ENCODE peak calls at places on chromosomes 6 and 20, in nine cellular contexts. Y is ovary, D is GM10248, Z is pancreas, W is stomach, O is HFF-Myc, G is IMR-90, F is MCF 10A, J is lung. P is an unnamed sample.
A peak's percentile ranks its signal among the peaks of the same experiment; 100 is the strongest.

GRCh38 chr20:36439040-36439730 is 102.1 kb upstream of the MYL9 start:
- DNase-seq in Y (peak; percentile 62), D (peak; percentile 82), Z (peak; percentile 44), W (peak; percentile 79), O (no peak), G (peak; percentile 43), F (peak; percentile 61), J (peak; percentile 61), P (no peak)

GRCh38 chr6:156801712-156802111 is 24.5 kb downstream of the ARID1B start:
- DNase-seq in Y (no peak), D (no peak), Z (no peak), W (no peak), O (no peak), G (no peak), F (no peak), J (no peak), P (no peak)

GRCh38 chr20:24470782-24471582 is 1.6 kb downstream of the SYNDIG1 start:
- DNase-seq in Y (no peak), D (no peak), Z (no peak), W (no peak), O (no peak), G (no peak), F (no peak), J (no peak), P (no peak)

GRCh38 chr6:26025047-26025893 is 62.0 kb upstream of the HFE start:
- DNase-seq in Y (peak; percentile 37), D (no peak), Z (no peak), W (no peak), O (no peak), G (peak; percentile 91), F (peak; percentile 62), J (no peak), P (no peak)

GRCh38 chr20:4041748-4042411 is 26.5 kb upstream of the RNF24 start:
- DNase-seq in Y (peak; percentile 78), D (no peak), Z (peak; percentile 98), W (peak; percentile 90), O (peak; percentile 91), G (peak; percentile 89), F (peak; percentile 100), J (peak; percentile 89), P (peak; percentile 98)

GRCh38 chr6:131400054-131400781 is 172.8 kb upstream of the ARG1 start:
- DNase-seq in Y (no peak), D (no peak), Z (no peak), W (no peak), O (peak; percentile 87), G (peak; percentile 67), F (peak; percentile 86), J (no peak), P (peak; percentile 69)

GRCh38 chr6:34317172-34317477 is 68.3 kb upstream of the SMIM29 start:
- DNase-seq in Y (no peak), D (no peak), Z (no peak), W (no peak), O (no peak), G (no peak), F (no peak), J (no peak), P (no peak)

GRCh38 chr6:158571826-158572652 is 12.1 kb downstream of the TMEM181 start:
- DNase-seq in Y (no peak), D (no peak), Z (peak; percentile 87), W (peak; percentile 92), O (no peak), G (no peak), F (no peak), J (peak; percentile 42), P (peak; percentile 32)

GRCh38 chr6:113182370-113183141 is 674.6 kb upstream of the MARCKS start:
- DNase-seq in Y (no peak), D (no peak), Z (no peak), W (no peak), O (peak; percentile 80), G (peak; percentile 83), F (peak; percentile 59), J (no peak), P (peak; percentile 38)

GRCh38 chr6:159174263-159174974 is 5.2 kb downstream of the FNDC1 start:
- DNase-seq in Y (peak; percentile 42), D (peak; percentile 77), Z (peak; percentile 39), W (peak; percentile 75), O (no peak), G (peak; percentile 63), F (peak; percentile 69), J (peak; percentile 70), P (no peak)

GRCh38 chr20:43666376-43667328 is at the start of gene MYBL2:
- DNase-seq in Y (no peak), D (peak; percentile 92), Z (peak; percentile 35), W (peak; percentile 66), O (no peak), G (peak; percentile 45), F (peak; percentile 67), J (peak; percentile 47), P (no peak)

GRCh38 chr6:138297761-138298298 is 79.5 kb upstream of the PBOV1 start:
- DNase-seq in Y (no peak), D (no peak), Z (no peak), W (no peak), O (no peak), G (no peak), F (peak; percentile 45), J (no peak), P (no peak)
- TF ChIP-seq CTCF in Y (no peak), D (no peak), Z (no peak), W (no peak), O (no peak), G (no peak), F (no peak), J (no peak), P (no peak)

DNA sequence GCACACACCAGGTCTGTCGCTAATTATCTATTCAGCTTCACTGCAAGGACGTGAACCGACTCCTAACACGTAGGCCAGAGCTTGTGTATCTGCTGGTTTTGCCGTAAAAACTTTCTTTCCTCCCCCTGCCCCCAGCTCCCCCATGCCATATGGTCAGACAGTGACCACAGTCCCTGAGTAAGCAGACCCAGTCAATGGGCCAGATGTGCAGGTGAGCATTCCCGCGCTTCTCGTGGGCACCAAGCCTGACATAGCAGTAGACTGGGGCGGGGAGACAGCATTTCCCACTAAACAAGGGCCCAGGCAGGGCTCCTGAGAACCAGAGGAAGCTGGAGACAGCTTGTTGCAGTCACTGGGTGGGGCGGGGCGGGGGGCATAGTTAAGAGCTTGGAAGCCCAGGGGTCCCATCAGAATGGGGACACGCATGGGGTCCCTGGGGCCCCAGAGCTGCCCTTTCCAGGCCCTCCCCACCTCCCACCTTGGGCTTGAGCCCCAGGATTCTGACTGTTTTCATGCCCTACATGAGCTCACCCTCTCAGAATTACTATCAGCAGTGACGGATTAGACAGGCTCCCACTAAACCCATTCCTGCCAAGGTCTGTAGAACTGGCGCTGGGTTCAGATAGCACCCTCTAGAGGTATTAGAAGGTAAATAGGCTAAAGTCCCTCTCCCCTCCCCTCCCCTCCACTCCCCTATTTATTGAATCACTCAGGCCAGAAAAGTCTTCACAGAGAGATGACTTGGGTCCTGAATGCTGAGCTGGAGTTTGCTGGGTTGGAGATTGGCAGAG is 51.8 kb downstream of the CDH26 start:
- DNase-seq in Y (no peak), D (no peak), Z (no peak), W (no peak), O (no peak), G (no peak), F (peak; percentile 8), J (peak; percentile 25), P (no peak)
- TF ChIP-seq CTCF in Y (no peak), D (peak; percentile 3), Z (no peak), W (no peak), O (peak; percentile 24), G (no peak), F (peak; percentile 9), J (no peak), P (peak; percentile 18)

GRCh38 chr6:144033816-144034540 is 25.9 kb upstream of the PLAGL1 start:
- DNase-seq in Y (no peak), D (no peak), Z (no peak), W (no peak), O (peak; percentile 68), G (peak; percentile 69), F (peak; percentile 8), J (no peak), P (peak; percentile 18)

GRCh38 chr6:144036064-144036873 is 28.2 kb upstream of the PLAGL1 start:
- DNase-seq in Y (no peak), D (peak; percentile 48), Z (no peak), W (no peak), O (peak; percentile 35), G (peak; percentile 40), F (peak; percentile 12), J (peak; percentile 35), P (no peak)
- TF ChIP-seq CTCF in Y (no peak), D (peak; percentile 11), Z (no peak), W (no peak), O (no peak), G (no peak), F (no peak), J (no peak), P (peak; percentile 24)

GRCh38 chr6:103273048-103273447 is 1586.7 kb downstream of the HACE1 start:
- DNase-seq in Y (no peak), D (no peak), Z (no peak), W (no peak), O (no peak), G (no peak), F (peak; percentile 54), J (no peak), P (no peak)
- TF ChIP-seq CTCF in Y (no peak), D (no peak), Z (no peak), W (no peak), O (no peak), G (no peak), F (peak; percentile 49), J (no peak), P (peak; percentile 52)

GRCh38 chr6:31624070-31624469 is 3.6 kb downstream of the PRRC2A start:
- DNase-seq in Y (no peak), D (no peak), Z (no peak), W (no peak), O (no peak), G (no peak), F (no peak), J (no peak), P (no peak)
- TF ChIP-seq CTCF in Y (no peak), D (no peak), Z (no peak), W (no peak), O (no peak), G (no peak), F (no peak), J (no peak), P (no peak)

GRCh38 chr6:7389451-7390217 is at the start of the genes CAGE1 and RIOK1:
- DNase-seq in Y (peak; percentile 92), D (peak; percentile 95), Z (peak; percentile 91), W (peak; percentile 96), O (peak; percentile 84), G (peak; percentile 93), F (peak; percentile 98), J (peak; percentile 95), P (peak; percentile 84)
- TF ChIP-seq CTCF in Y (no peak), D (no peak), Z (no peak), W (no peak), O (no peak), G (peak; percentile 1), F (no peak), J (no peak), P (peak; percentile 21)

P was measured in kidney epithelial cell.